ENCODE peak calls at places on chromosomes 1 and 21, in seven cellular contexts. G, L, A, P, J, Q and N are unnamed samples.

GRCh38 chr1:67674260-67675011 is 10.6 kb upstream of the GADD45A start:
- DNase-seq in G (no peak), L (no peak), A (peak), P (peak), J (peak), Q (peak), N (peak)

GRCh38 chr1:109256971-109257681 is 7.8 kb downstream of the CELSR2 start:
- DNase-seq in G (no peak), L (no peak), A (no peak), P (no peak), J (no peak), Q (no peak), N (no peak)

GRCh38 chr1:98706173-98706848 is 44.8 kb downstream of the SNX7 start:
- DNase-seq in G (no peak), L (no peak), A (no peak), P (no peak), J (no peak), Q (no peak), N (no peak)

GRCh38 chr1:17162941-17163340 is 42.0 kb upstream of the PADI1 start:
- DNase-seq in G (peak), L (no peak), A (no peak), P (no peak), J (no peak), Q (no peak), N (no peak)

GRCh38 chr1:204296431-204296988 is 63.2 kb downstream of the PLEKHA6 start:
- DNase-seq in G (no peak), L (no peak), A (no peak), P (no peak), J (peak), Q (no peak), N (no peak)

GRCh38 chr1:63322248-63322943 is at the start of gene FOXD3:
- DNase-seq in G (peak), L (peak), A (peak), P (peak), J (peak), Q (peak), N (peak)

GRCh38 chr21:41164981-41165650 is 2.8 kb upstream of the BACE2 start:
- DNase-seq in G (peak), L (peak), A (peak), P (peak), J (peak), Q (no peak), N (peak)

GRCh38 chr1:64484651-64485050 is 14.7 kb downstream of the CACHD1 start:
- DNase-seq in G (no peak), L (no peak), A (no peak), P (no peak), J (no peak), Q (no peak), N (no peak)

GRCh38 chr1:31152181-31152768 is 86.8 kb upstream of the PUM1 start:
- DNase-seq in G (peak), L (no peak), A (no peak), P (no peak), J (no peak), Q (no peak), N (no peak)

GRCh38 chr1:241688940-241689368 is 36.9 kb downstream of the WDR64 start:
- DNase-seq in G (peak), L (no peak), A (no peak), P (no peak), J (no peak), Q (no peak), N (no peak)

GRCh38 chr1:201736707-201737320 is 92.1 kb upstream of the IPO9 start:
- DNase-seq in G (no peak), L (no peak), A (no peak), P (no peak), J (no peak), Q (no peak), N (no peak)

GRCh38 chr1:172680244-172680643 is 21.3 kb downstream of the FASLG start:
- DNase-seq in G (no peak), L (no peak), A (no peak), P (no peak), J (no peak), Q (no peak), N (no peak)

GRCh38 chr1:201156819-201157218 is 2.5 kb upstream of the TMEM9 start:
- DNase-seq in G (no peak), L (no peak), A (no peak), P (no peak), J (no peak), Q (no peak), N (no peak)

GRCh38 chr1:27348861-27349783 is 7.3 kb downstream of the SYTL1 start:
- DNase-seq in G (peak), L (peak), A (peak), P (peak), J (no peak), Q (peak), N (no peak)

GRCh38 chr1:24149854-24150227 is 6.9 kb upstream of the IL22RA1 start:
- DNase-seq in G (peak), L (peak), A (peak), P (no peak), J (no peak), Q (no peak), N (no peak)

GRCh38 chr1:75765697-75766355 is 20.2 kb upstream of the RABGGTB start:
- DNase-seq in G (peak), L (no peak), A (no peak), P (no peak), J (no peak), Q (no peak), N (no peak)

GRCh38 chr21:21396424-21396823 is 398.2 kb downstream of the NCAM2 start:
- DNase-seq in G (no peak), L (no peak), A (no peak), P (no peak), J (no peak), Q (no peak), N (no peak)

GRCh38 chr21:44299085-44299457 is 782 bp upstream of the PFKL start:
- DNase-seq in G (no peak), L (no peak), A (no peak), P (no peak), J (no peak), Q (no peak), N (no peak)

GRCh38 chr1:51948491-51948915 is 42.0 kb downstream of the RAB3B start:
- DNase-seq in G (no peak), L (no peak), A (no peak), P (no peak), J (no peak), Q (no peak), N (no peak)

GRCh38 chr1:65056866-65057265 is 90.5 kb upstream of the JAK1 start:
- DNase-seq in G (no peak), L (no peak), A (no peak), P (no peak), J (no peak), Q (no peak), N (no peak)

GRCh38 chr1:1273152-1273534 is 511 bp downstream of the UBE2J2 start:
- DNase-seq in G (no peak), L (no peak), A (no peak), P (peak), J (no peak), Q (no peak), N (no peak)

GRCh38 chr1:38527373-38527966 is 332.1 kb downstream of the RRAGC start:
- DNase-seq in G (no peak), L (peak), A (peak), P (no peak), J (no peak), Q (no peak), N (no peak)

GRCh38 chr21:26637346-26637745 is 64.3 kb upstream of the CYYR1 start:
- DNase-seq in G (no peak), L (no peak), A (no peak), P (no peak), J (no peak), Q (no peak), N (no peak)

GRCh38 chr21:42698730-42699129 is 45.3 kb downstream of the PDE9A start:
- DNase-seq in G (no peak), L (no peak), A (no peak), P (no peak), J (no peak), Q (no peak), N (no peak)

GRCh38 chr1:7281821-7282220 is 489.3 kb upstream of the VAMP3 start:
- DNase-seq in G (no peak), L (no peak), A (no peak), P (no peak), J (no peak), Q (no peak), N (no peak)

GRCh38 chr1:205444931-205445652 is 10.8 kb downstream of the BLACAT1 start:
- DNase-seq in G (no peak), L (peak), A (peak), P (no peak), J (peak), Q (no peak), N (no peak)

GRCh38 chr1:183635112-183635605 is 424 bp downstream of the ARPC5 start:
- DNase-seq in G (no peak), L (peak), A (peak), P (peak), J (peak), Q (peak), N (no peak)

GRCh38 chr1:85267313-85267712 is 7.9 kb upstream of the C1orf52 start:
- DNase-seq in G (no peak), L (no peak), A (no peak), P (no peak), J (no peak), Q (no peak), N (no peak)

GRCh38 chr1:166839600-166840308 is 479 bp downstream of the POGK start:
- DNase-seq in G (peak), L (peak), A (peak), P (peak), J (peak), Q (peak), N (no peak)

GRCh38 chr1:206769331-206769731 is 1.2 kb upstream of the IL19 start:
- DNase-seq in G (no peak), L (peak), A (peak), P (no peak), J (no peak), Q (no peak), N (no peak)

GRCh38 chr1:9449976-9450696 is 89.1 kb upstream of the SLC25A33 start:
- DNase-seq in G (no peak), L (no peak), A (no peak), P (peak), J (no peak), Q (no peak), N (no peak)

GRCh38 chr1:179129702-179130473 is 48.0 kb downstream of the TOR3A start:
- DNase-seq in G (peak), L (no peak), A (no peak), P (no peak), J (no peak), Q (no peak), N (no peak)

GRCh38 chr1:202688401-202688800 is 21.9 kb downstream of the SYT2 start:
- DNase-seq in G (no peak), L (no peak), A (no peak), P (no peak), J (no peak), Q (no peak), N (no peak)

GRCh38 chr21:43697758-43698643 is 20.9 kb upstream of the PDXK start:
- DNase-seq in G (no peak), L (no peak), A (no peak), P (no peak), J (no peak), Q (no peak), N (no peak)

GRCh38 chr1:219433471-219434131 is 179.3 kb downstream of the ZC3H11B start:
- DNase-seq in G (no peak), L (no peak), A (no peak), P (no peak), J (peak), Q (no peak), N (no peak)

GRCh38 chr1:177907000-177907399 is 62.9 kb downstream of the SEC16B start:
- DNase-seq in G (no peak), L (no peak), A (no peak), P (no peak), J (no peak), Q (no peak), N (no peak)
- TF ChIP-seq CTCF in G (no peak), L (no peak), A (no peak), P (no peak), J (no peak), Q (no peak), N (no peak)

GRCh38 chr21:36129219-36129618 is 5.7 kb upstream of the CBR3 start:
- DNase-seq in G (no peak), L (no peak), A (no peak), P (no peak), J (no peak), Q (no peak), N (no peak)
- H3K4me3 ChIP-seq in G (no peak), L (no peak), A (no peak), P (no peak), J (peak), Q (no peak), N (no peak)

GRCh38 chr1:83769594-83770321 is 229.2 kb downstream of the TTLL7 start:
- DNase-seq in G (no peak), L (no peak), A (no peak), P (no peak), J (no peak), Q (no peak), N (no peak)
- TF ChIP-seq EP300 in G (no peak), L (no peak), A (no peak), P (no peak), J (no peak), Q (no peak), N (no peak)

DNA sequence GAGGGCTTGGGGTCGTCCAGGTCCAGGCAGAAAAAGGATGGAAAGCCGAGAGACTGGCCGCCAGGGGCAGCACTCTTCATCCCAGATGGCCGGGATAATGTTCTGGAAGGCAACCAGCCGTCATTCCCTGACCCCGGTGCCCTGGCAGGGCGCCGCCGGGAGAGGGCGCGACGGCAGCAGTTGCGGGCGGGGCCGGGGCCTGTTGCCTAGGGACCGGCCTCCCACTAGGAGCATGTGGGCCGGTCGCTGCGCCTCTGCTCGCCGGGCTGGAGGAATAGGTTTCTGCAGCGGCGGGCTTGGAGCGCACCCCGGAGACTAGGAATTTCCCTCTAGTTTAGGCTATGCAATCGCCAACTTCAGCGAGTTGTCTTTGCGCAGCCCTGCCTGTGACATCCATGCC is 11.0 kb downstream of the DMRTB1 start:
- DNase-seq in G (peak), L (peak), A (peak), P (peak), J (peak), Q (no peak), N (peak)
- TF ChIP-seq CTCF in G (peak), L (no peak), A (peak), P (peak), J (no peak), Q (no peak), N (peak)

DNA sequence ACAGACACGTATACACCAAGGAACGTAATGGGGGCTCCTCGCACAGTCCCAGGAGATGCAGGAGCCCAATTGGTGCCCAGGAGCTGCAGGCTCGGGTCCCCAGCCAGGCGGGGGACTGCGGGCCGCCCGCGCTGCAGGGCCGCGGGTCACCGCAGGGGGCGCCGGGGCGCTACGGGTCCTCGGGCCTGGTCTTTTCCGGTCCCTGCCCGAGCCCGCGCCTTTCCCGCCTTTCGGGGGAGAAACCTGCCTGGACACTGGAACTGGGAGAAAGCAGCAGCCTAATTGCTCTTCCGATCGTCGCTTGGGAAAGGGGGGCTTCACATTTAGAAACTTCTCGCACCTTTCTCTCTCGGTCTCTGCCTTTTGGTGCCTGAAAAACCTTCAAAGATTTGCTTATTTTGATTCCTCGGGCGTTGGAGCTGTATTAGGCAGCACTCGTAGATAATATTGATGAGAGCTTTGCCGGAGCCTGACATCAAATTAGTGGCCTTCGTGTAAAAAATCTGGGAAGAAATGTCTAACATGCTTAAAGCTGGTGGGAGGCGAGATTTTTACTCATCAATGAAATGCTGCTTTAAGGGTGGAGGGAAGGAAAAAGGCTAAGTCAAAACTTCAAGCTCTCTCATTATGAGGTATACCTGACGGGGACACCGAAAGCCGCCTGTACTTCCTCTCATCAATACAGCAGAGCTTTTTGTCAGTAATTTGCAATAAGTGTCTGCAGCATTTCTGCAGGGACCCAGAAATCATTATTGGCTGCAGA is 12.6 kb upstream of the BARHL2 start:
- DNase-seq in G (no peak), L (no peak), A (no peak), P (no peak), J (no peak), Q (peak), N (no peak)
- H3K4me3 ChIP-seq in G (peak), L (no peak), A (no peak), P (peak), J (no peak), Q (peak), N (no peak)

GRCh38 chr1:181260994-181261393 is 172.5 kb downstream of the IER5 start:
- DNase-seq in G (no peak), L (no peak), A (no peak), P (no peak), J (no peak), Q (no peak), N (no peak)
- TF ChIP-seq EP300 in G (no peak), L (no peak), A (no peak), P (no peak), J (no peak), Q (no peak), N (no peak)

DNA sequence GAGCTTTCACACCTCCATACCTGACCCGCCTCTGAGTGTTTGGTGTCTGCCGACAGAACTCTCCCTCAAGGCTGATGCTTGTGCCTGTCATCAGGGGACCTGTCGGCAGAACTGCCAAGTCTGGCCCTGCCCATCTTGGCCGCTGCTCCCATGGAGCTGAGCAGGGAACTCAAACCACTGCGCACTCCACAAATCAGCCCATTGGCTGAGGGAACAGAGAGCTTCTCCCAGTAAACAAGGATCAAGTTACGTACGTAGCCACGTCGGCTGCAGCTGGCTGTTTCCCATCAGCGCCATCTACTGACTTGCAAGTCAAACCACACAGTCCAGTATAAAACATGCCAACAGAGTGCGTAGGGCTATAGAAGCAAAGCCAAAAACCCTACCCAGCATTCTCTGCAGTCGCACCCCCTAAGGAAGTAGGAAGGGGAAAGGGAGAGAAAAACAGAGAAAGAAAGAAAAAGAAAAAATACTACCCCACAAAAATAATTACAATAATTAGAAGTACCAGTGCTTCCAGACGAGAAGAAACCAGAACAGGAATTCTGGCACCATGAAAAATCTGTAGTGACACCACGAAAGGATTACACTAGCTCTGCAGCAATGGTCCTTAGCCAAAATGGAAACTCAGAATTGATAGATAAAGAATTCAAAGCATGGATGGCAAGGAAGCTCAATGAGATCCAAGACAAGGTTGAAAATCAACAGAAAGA is 13.1 kb downstream of the KRTAP13-1 start:
- DNase-seq in G (peak), L (peak), A (peak), P (no peak), J (no peak), Q (peak), N (no peak)
- TF ChIP-seq CTCF in G (no peak), L (no peak), A (no peak), P (no peak), J (no peak), Q (peak), N (no peak)

GRCh38 chr1:246591504-246591903 is 25.2 kb downstream of the CNST start:
- DNase-seq in G (no peak), L (no peak), A (no peak), P (no peak), J (no peak), Q (no peak), N (no peak)

GRCh38 chr1:246592695-246593094 is 26.4 kb downstream of the CNST start:
- DNase-seq in G (no peak), L (no peak), A (no peak), P (no peak), J (no peak), Q (no peak), N (no peak)

GRCh38 chr1:246591047-246591446 is 24.8 kb downstream of the CNST start:
- DNase-seq in G (no peak), L (no peak), A (no peak), P (no peak), J (no peak), Q (no peak), N (no peak)

GRCh38 chr1:246595146-246595545 is 28.9 kb downstream of the CNST start:
- DNase-seq in G (no peak), L (no peak), A (no peak), P (no peak), J (no peak), Q (no peak), N (no peak)

GRCh38 chr1:246591958-246592357 is 25.7 kb downstream of the CNST start:
- DNase-seq in G (no peak), L (no peak), A (peak), P (no peak), J (no peak), Q (no peak), N (no peak)
- H3K4me3 ChIP-seq in G (no peak), L (no peak), A (no peak), P (no peak), J (no peak), Q (no peak), N (no peak)